ENCODE peak calls at places on chromosomes 11 and 22, in ten cellular contexts. O, H, M, V, D, U, T, C, Y and E are unnamed samples.

GRCh38 chr11:111604392-111605009 is 2.3 kb downstream of the SIK2 start:
- DNase-seq in T (peak; percentile 34), H (peak; percentile 82), D (no peak), Y (no peak), O (no peak), C (no peak), M (peak; percentile 71), V (no peak), U (no peak), E (peak; percentile 72)

GRCh38 chr11:30342736-30343166 is 19.8 kb downstream of the ARL14EP start:
- DNase-seq in C (no peak), M (no peak), Y (no peak), T (no peak), D (peak; percentile 13), U (peak; percentile 13), O (no peak), V (no peak), H (no peak), E (no peak)

GRCh38 chr11:43556892-43557291 is 123.6 kb upstream of the HSD17B12 start:
- DNase-seq in V (no peak), D (no peak), C (no peak), U (no peak), H (no peak), O (no peak), T (no peak), Y (no peak), M (no peak), E (no peak)

GRCh38 chr11:100719809-100720221 is 32.7 kb downstream of the ARHGAP42 start:
- DNase-seq in V (peak; percentile 28), Y (no peak), C (no peak), D (peak; percentile 39), U (peak; percentile 80), H (peak; percentile 94), T (peak; percentile 79), O (no peak), M (peak; percentile 70), E (no peak)

GRCh38 chr11:75498556-75499255 is 27.0 kb downstream of the GDPD5 start:
- DNase-seq in H (peak; percentile 27), U (no peak), O (no peak), M (no peak), D (no peak), C (no peak), T (no peak), V (no peak), Y (no peak), E (no peak)

GRCh38 chr22:35324762-35325161 is 25.1 kb downstream of the TOM1 start:
- DNase-seq in V (no peak), C (no peak), O (no peak), U (no peak), Y (no peak), M (no peak), D (no peak), T (no peak), H (no peak), E (no peak)

GRCh38 chr11:24198458-24198857 is 298.4 kb upstream of the LUZP2 start:
- DNase-seq in U (no peak), O (no peak), D (no peak), T (no peak), M (no peak), V (no peak), Y (no peak), H (no peak), C (no peak), E (no peak)

GRCh38 chr11:62671272-62671603 is 235 bp upstream of the UQCC3 start:
- DNase-seq in H (no peak), C (no peak), T (no peak), O (no peak), D (no peak), U (no peak), M (no peak), Y (no peak), V (no peak), E (peak; percentile 71)

GRCh38 chr11:32385998-32386397 is 49.3 kb downstream of the WT1 start:
- DNase-seq in M (peak; percentile 25), U (peak; percentile 11), T (peak; percentile 47), Y (no peak), H (peak; percentile 64), V (peak; percentile 20), C (no peak), O (no peak), D (peak; percentile 24), E (no peak)

GRCh38 chr22:45200862-45201511 is 37.3 kb downstream of the NUP50 start:
- DNase-seq in C (no peak), O (no peak), H (peak; percentile 77), T (peak; percentile 17), Y (no peak), D (no peak), V (no peak), U (no peak), M (no peak), E (no peak)

GRCh38 chr22:45198463-45198795 is 34.7 kb downstream of the NUP50 start:
- DNase-seq in O (no peak), T (no peak), V (no peak), C (no peak), H (no peak), M (no peak), Y (no peak), D (no peak), U (no peak), E (no peak)

GRCh38 chr22:45200230-45200629 is 36.5 kb downstream of the NUP50 start:
- DNase-seq in Y (no peak), U (no peak), D (no peak), O (no peak), H (no peak), V (no peak), M (no peak), C (no peak), T (no peak), E (no peak)

GRCh38 chr22:45197606-45198462 is 34.1 kb downstream of the NUP50 start:
- DNase-seq in T (no peak), D (no peak), M (no peak), O (no peak), Y (no peak), U (no peak), V (no peak), H (no peak), C (no peak), E (no peak)

GRCh38 chr22:45199723-45200122 is 36.0 kb downstream of the NUP50 start:
- DNase-seq in Y (no peak), T (no peak), D (no peak), O (no peak), C (no peak), M (no peak), V (no peak), H (no peak), U (no peak), E (no peak)
- H3K27ac ChIP-seq in Y (no peak overlapping the region), T (no peak overlapping the region), D (no peak overlapping the region), O (no peak overlapping the region), C (no peak overlapping the region), M (no peak overlapping the region), V (no peak overlapping the region), H (no peak overlapping the region), U (no peak overlapping the region), E (no peak overlapping the region)

GRCh38 chr11:97729546-97730272 is 1291.0 kb upstream of the CNTN5 start:
- DNase-seq in V (no peak), H (no peak), C (no peak), O (no peak), M (no peak), D (no peak), U (no peak), T (no peak), Y (no peak), E (no peak)

GRCh38 chr11:97732011-97732632 is 1288.6 kb upstream of the CNTN5 start:
- DNase-seq in M (no peak), O (no peak), T (peak; percentile 9), D (no peak), C (no peak), V (no peak), Y (no peak), U (no peak), H (no peak), E (no peak)
- H3K9me3 ChIP-seq in M (no peaks in the 10 kb centered on the region), O (no peaks in the 10 kb centered on the region), T (no peaks in the 10 kb centered on the region), D (no peaks in the 10 kb centered on the region), C (no peaks in the 10 kb centered on the region), V (no peaks in the 10 kb centered on the region), Y (no peaks in the 10 kb centered on the region), U (no peaks in the 10 kb centered on the region), H (peaks cover 10% of the 10 kb centered on the region), E (peaks cover 2% of the 10 kb centered on the region)

GRCh38 chr11:46326813-46327416 is 20.3 kb upstream of the DGKZ start:
- DNase-seq in Y (no peak), M (no peak), C (no peak), O (no peak), T (no peak), V (no peak), U (no peak), D (no peak), H (no peak), E (no peak)
- H3K4me1 ChIP-seq in Y (peaks cover 4% of the 10 kb centered on the region), M (no peaks in the 10 kb centered on the region), C (peaks cover 26% of the 10 kb centered on the region), O (no peaks in the 10 kb centered on the region), T (no peaks in the 10 kb centered on the region), V (no peaks in the 10 kb centered on the region), U (no peaks in the 10 kb centered on the region), D (no peaks in the 10 kb centered on the region), H (no peaks in the 10 kb centered on the region), E (peaks cover 22% of the 10 kb centered on the region)

DNA sequence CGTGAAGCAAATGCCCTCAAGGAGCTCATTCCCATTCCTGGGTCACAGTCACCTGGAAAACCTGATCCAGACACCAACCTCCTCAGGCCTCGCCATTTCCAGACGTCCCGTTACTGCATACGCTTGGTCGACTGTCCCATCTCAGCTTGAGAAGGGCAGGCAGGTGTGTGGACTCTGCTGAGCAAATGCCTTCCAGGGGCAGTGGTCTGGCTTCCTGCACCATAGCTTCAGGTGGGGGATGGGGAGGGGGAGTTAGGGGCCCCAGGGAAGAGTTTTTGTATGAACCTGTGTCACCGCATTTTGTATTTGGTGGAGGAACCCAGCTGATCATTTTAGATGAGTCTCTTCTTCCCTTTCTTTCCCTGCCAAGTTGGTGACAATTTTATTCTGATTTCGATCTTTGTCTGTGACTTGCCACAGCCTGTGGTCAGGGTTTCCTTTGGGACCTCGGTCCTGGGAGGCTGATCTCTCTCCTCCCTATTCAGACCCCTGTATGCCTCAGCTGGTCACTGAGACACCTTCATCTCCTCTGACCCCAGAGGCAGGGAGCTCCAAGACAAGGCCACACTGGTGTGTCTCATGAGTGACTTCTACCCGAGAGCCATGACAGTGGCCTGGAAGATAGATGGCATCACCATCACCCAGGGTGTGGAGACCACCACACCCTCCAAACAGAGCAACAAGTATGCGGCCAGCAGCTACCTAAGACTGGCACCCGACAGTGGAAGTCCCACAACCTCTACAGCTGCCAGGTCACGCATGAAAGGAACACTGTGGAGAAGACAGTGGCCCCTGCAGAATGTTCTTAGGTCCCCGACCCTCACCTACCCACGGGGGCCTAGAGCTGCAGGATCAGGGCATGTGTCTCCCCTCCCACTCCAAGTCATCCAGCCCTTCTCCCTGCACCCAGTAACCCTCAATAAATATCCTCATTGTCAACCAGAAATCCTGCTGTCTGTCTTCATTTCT is 22.9 kb downstream of the IGLL5 start:
- DNase-seq in C (no peak), V (no peak), Y (no peak), O (no peak), D (no peak), M (no peak), H (no peak), T (no peak), U (no peak), E (no peak)
- H3K27ac ChIP-seq in C (no peak overlapping the region), V (no peak overlapping the region), Y (no peak overlapping the region), O (no peak overlapping the region), D (no peak overlapping the region), M (no peak overlapping the region), H (no peak overlapping the region), T (no peak overlapping the region), U (no peak overlapping the region), E (no peak overlapping the region)